ENCODE peak calls at places on chromosomes 1 and 21, in ten cellular contexts. V, K, A, M, Y, O, W, G, T and I are unnamed samples.
A peak's percentile ranks its signal among the peaks of the same experiment; 100 is the strongest.

GRCh38 chr1:33916786-33917185 is 52.9 kb downstream of the HMGB4 start:
- DNase-seq in V (no peak), K (no peak), A (no peak), M (no peak), Y (no peak), O (no peak), W (no peak), G (no peak), T (no peak), I (no peak)

GRCh38 chr1:214198571-214198970 is 82.4 kb upstream of the SMYD2 start:
- DNase-seq in V (no peak), K (no peak), A (no peak), M (no peak), Y (no peak), O (no peak), W (no peak), G (no peak), T (no peak), I (no peak)

GRCh38 chr1:111221633-111222286 is 5.8 kb upstream of the CHI3L2 start:
- DNase-seq in V (no peak), K (no peak), A (no peak), M (no peak), Y (peak; percentile 25), O (peak; percentile 36), W (no peak), G (no peak), T (no peak), I (peak; percentile 57)

GRCh38 chr1:63189677-63190076 is 132.7 kb upstream of the FOXD3 start:
- DNase-seq in V (no peak), K (no peak), A (no peak), M (no peak), Y (no peak), O (no peak), W (no peak), G (no peak), T (peak; percentile 16), I (peak; percentile 1)

GRCh38 chr1:1627261-1627841 is 4.6 kb upstream of the MMP23B start:
- DNase-seq in V (no peak), K (no peak), A (no peak), M (peak; percentile 76), Y (no peak), O (no peak), W (no peak), G (no peak), T (no peak), I (no peak)

GRCh38 chr1:37691497-37692077 is 729 bp upstream of the CDCA8 start:
- DNase-seq in V (peak; percentile 38), K (peak; percentile 11), A (peak; percentile 37), M (peak; percentile 88), Y (peak; percentile 12), O (peak; percentile 41), W (peak; percentile 41), G (peak; percentile 33), T (peak; percentile 21), I (peak; percentile 66)

GRCh38 chr1:177118901-177119300 is 45.6 kb downstream of the ASTN1 start:
- DNase-seq in V (no peak), K (no peak), A (no peak), M (no peak), Y (no peak), O (no peak), W (no peak), G (no peak), T (no peak), I (no peak)

GRCh38 chr1:235368428-235368827 is 1.2 kb downstream of the TBCE start:
- DNase-seq in V (no peak), K (no peak), A (no peak), M (no peak), Y (no peak), O (no peak), W (no peak), G (no peak), T (no peak), I (no peak)

GRCh38 chr1:2566106-2567045 is 10.2 kb downstream of the TNFRSF14 start:
- DNase-seq in V (no peak), K (no peak), A (no peak), M (peak; percentile 56), Y (no peak), O (no peak), W (no peak), G (no peak), T (no peak), I (no peak)

GRCh38 chr21:45574081-45574501 is 31.9 kb upstream of the SLC19A1 start:
- DNase-seq in V (no peak), K (no peak), A (no peak), M (peak; percentile 38), Y (no peak), O (no peak), W (no peak), G (peak; percentile 9), T (no peak), I (no peak)
- H3K4me1 ChIP-seq in V (peaks cover 13% of the 10 kb centered on the region), K (no peaks in the 10 kb centered on the region), A (no peaks in the 10 kb centered on the region), M (no peaks in the 10 kb centered on the region), Y (no peaks in the 10 kb centered on the region), O (no peaks in the 10 kb centered on the region), W (no peaks in the 10 kb centered on the region), G (no peaks in the 10 kb centered on the region), T (no peaks in the 10 kb centered on the region), I (no peaks in the 10 kb centered on the region)

DNA sequence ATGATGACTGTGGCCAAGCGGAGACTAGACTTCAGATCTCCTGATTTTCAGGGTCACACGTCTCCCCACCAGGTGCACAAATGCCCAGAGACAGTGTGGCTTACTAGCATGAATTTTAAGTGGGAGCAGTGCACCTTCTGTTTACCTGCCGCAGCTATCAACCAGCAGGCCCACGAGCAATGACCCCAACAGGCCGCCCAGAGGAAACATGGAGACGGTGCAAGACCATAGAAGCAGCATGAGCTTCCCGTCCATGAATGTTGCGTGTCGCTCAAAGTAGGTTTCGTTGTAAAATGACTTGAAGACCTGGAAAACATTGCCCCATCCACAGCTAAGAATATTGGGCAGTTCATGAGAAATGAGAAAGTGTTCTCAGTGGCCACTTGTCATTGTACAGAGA is 3.5 kb downstream of the SLC2A7 start:
- DNase-seq in V (no peak), K (no peak), A (no peak), M (no peak), Y (no peak), O (no peak), W (no peak), G (no peak), T (no peak), I (no peak)
- TF ChIP-seq CTCF in V (no peak), K (no peak), A (no peak), M (no peak), Y (no peak), O (no peak), W (no peak), G (no peak), T (no peak), I (no peak)

GRCh38 chr1:109120356-109120755 is 6.4 kb downstream of the ELAPOR1 start:
- DNase-seq in V (no peak), K (no peak), A (no peak), M (no peak), Y (no peak), O (no peak), W (no peak), G (no peak), T (no peak), I (no peak)
- H3K4me3 ChIP-seq in V (no peak overlapping the region), K (no peak overlapping the region), A (no peak overlapping the region), M (no peak overlapping the region), Y (no peak overlapping the region), O (no peak overlapping the region), W (no peak overlapping the region), G (no peak overlapping the region), T (no peak overlapping the region), I (no peak overlapping the region)

DNA sequence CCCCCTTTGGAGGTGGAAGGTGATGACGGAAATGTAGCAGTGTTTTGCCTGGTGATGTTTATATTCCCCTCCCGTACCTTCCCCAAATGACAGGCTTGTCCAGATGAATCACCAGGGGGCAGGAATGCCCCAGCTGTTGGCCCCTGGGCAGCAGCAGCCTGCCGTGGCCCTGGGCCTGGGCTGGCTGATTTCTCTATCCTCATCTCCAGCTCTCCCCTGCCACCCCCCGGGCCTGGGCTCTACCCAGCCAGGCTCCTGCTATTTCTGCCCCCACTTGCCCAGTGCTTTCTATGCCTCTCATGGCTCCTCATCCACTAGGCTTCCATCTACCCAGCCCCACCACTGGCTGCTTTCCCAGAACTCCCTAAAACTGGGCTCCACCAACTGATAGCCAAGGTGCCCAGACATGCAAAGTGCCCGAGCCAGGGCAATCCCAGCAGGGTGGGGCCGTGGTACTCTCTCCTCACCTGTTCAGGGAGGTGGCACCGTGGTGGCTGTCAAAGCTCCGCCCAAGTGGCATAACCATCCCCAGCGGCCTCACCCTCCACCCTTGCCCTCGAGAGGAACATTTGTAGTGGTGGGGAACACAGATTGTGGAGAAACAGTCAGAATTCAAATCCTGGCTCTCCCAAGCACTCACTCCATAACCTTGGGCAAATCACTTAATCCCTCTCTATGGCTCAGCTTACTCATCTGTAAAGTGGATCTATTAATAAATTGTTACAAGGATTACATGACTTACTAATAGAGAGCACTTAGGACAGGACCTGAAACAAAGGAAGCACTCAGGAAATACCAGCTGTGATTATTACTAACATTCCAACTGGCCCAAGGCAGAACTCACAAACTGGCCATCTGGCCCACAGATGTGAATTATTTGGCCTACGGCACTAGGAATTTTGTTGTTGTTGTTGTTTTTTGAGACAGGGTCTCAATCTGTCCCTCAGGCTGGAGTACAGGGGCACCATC is 12.8 kb upstream of the ECE1 start:
- DNase-seq in V (no peak), K (no peak), A (peak; percentile 78), M (peak; percentile 74), Y (peak; percentile 85), O (peak; percentile 87), W (no peak), G (no peak), T (no peak), I (no peak)
- H3K4me1 ChIP-seq in V (peaks cover 52% of the 10 kb centered on the region), K (peaks cover 31% of the 10 kb centered on the region), A (peaks cover 46% of the 10 kb centered on the region), M (peaks cover 16% of the 10 kb centered on the region), Y (peaks cover 30% of the 10 kb centered on the region), O (peaks cover 34% of the 10 kb centered on the region), W (no peaks in the 10 kb centered on the region), G (peaks cover 75% of the 10 kb centered on the region), T (peaks cover 23% of the 10 kb centered on the region), I (peaks cover 26% of the 10 kb centered on the region)

DNA sequence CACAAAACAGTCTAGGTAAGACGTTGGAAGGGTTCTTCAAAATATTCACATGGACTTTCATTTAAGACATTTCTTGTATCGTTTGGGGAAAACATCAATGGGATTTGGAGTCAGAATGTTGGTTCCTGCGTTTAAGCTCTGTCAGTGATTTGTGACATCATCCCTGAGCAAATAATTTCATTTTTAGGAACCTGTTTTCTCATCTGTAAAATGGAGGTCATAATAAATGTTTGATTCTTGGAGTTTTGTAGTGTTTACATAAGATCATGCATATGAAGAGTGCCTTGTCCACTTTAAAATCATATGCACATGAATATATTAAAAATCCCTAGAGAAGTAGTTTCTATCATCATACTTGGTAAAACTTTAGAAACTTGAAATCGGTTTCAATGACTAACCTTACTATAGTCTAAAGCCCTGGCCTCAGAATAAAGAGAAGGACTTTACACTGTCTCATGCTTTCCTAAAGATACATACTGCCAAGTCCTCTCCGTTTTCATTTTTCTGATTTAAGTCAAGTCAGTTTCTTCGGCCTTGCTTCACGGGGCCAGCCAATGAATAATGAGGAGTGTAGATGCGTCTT is 178.4 kb downstream of the ADSS2 start:
- DNase-seq in V (no peak), K (no peak), A (peak; percentile 74), M (no peak), Y (no peak), O (no peak), W (no peak), G (no peak), T (no peak), I (no peak)
- TF ChIP-seq CTCF in V (no peak), K (no peak), A (no peak), M (no peak), Y (no peak), O (no peak), W (no peak), G (no peak), T (no peak), I (no peak)